ENCODE peak calls at places on chromosomes 4 and X, in six cellular contexts. H is activated CD4-positive, alpha-beta T cell treated with anti-CD3 and anti-CD28 coated beads, Interleukin-2, amount 50 U/mL, for 24 hours; I is aorta; M is fibroblast of mammary gland; A is GM19239; S is cerebellum. Y is an unnamed sample.

GRCh38 chr4:21454831-21455230 is 493.7 kb downstream of the KCNIP4 start:
- DNase-seq in H (no peak), I (no peak), M (no peak), A (no peak), S (peak; percentile 22), Y (no peak)

GRCh38 chrX:48083212-48083611 is 11.8 kb upstream of the ZNF630 start:
- DNase-seq in H (peak; percentile 24), I (no peak), M (peak; percentile 43), A (peak; percentile 10), S (peak; percentile 40), Y (peak; percentile 29)

GRCh38 chrX:16658284-16658683 is 8.3 kb downstream of the S100G start:
- DNase-seq in H (no peak), I (no peak), M (peak; percentile 51), A (no peak), S (no peak), Y (no peak)

GRCh38 chr4:21226637-21227538 is 526.6 kb downstream of the PACRGL start:
- DNase-seq in H (no peak), I (no peak), M (no peak), A (no peak), S (peak; percentile 44), Y (no peak)

GRCh38 chrX:152157042-152157441 is 18.7 kb upstream of the MAGEA10 start:
- DNase-seq in H (no peak), I (no peak), M (no peak), A (no peak), S (no peak), Y (peak; percentile 63)

GRCh38 chr4:107258359-107258758 is 222.2 kb upstream of the DKK2 start:
- DNase-seq in H (no peak), I (no peak), M (peak; percentile 74), A (no peak), S (no peak), Y (no peak)

GRCh38 chrX:45320191-45320590 is 119.5 kb upstream of the DIPK2B start:
- DNase-seq in H (no peak), I (no peak), M (no peak), A (no peak), S (no peak), Y (no peak)

GRCh38 chr4:47013373-47013772 is 18.0 kb upstream of the GABRB1 start:
- DNase-seq in H (no peak), I (no peak), M (no peak), A (no peak), S (no peak), Y (no peak)

GRCh38 chr4:126592088-126592487 is 1040.7 kb upstream of the INTU start:
- DNase-seq in H (no peak), I (no peak), M (peak; percentile 12), A (no peak), S (no peak), Y (no peak)

GRCh38 chr4:156606444-156607197 is 365.0 kb downstream of the PDGFC start:
- DNase-seq in H (no peak), I (no peak), M (peak; percentile 49), A (no peak), S (no peak), Y (no peak)

GRCh38 chr4:111744847-111745246 is 400.4 kb upstream of the FAM241A start:
- DNase-seq in H (no peak), I (no peak), M (no peak), A (no peak), S (no peak), Y (no peak)

GRCh38 chr4:134024251-134024650 is 177.3 kb downstream of the PABPC4L start:
- DNase-seq in H (no peak), I (no peak), M (peak; percentile 5), A (no peak), S (no peak), Y (no peak)

GRCh38 chr4:53587123-53587522 is 4.2 kb downstream of the LNX1 start:
- DNase-seq in H (no peak), I (no peak), M (no peak), A (no peak), S (no peak), Y (no peak)

GRCh38 chrX:30957753-30958152 is 68.7 kb upstream of the TAB3 start:
- DNase-seq in H (no peak), I (no peak), M (peak; percentile 35), A (no peak), S (no peak), Y (no peak)

GRCh38 chr4:108142870-108143269 is 25.9 kb downstream of the LEF1 start:
- DNase-seq in H (no peak), I (no peak), M (no peak), A (no peak), S (no peak), Y (no peak)

GRCh38 chr4:86838141-86838540 is 11.0 kb downstream of the SLC10A6 start:
- DNase-seq in H (no peak), I (no peak), M (no peak), A (no peak), S (no peak), Y (no peak)

GRCh38 chrX:17527135-17527701 is 152.2 kb downstream of the NHS start:
- DNase-seq in H (no peak), I (peak; percentile 78), M (no peak), A (no peak), S (no peak), Y (no peak)

GRCh38 chr4:98522603-98523395 is 135.6 kb downstream of the TSPAN5 start:
- DNase-seq in H (no peak), I (no peak), M (peak; percentile 90), A (no peak), S (no peak), Y (no peak)

GRCh38 chr4:134219043-134219442 is 17.5 kb upstream of the PABPC4L start:
- DNase-seq in H (no peak), I (no peak), M (no peak), A (no peak), S (no peak), Y (no peak)

GRCh38 chr4:162101337-162101736 is 62.5 kb downstream of the FSTL5 start:
- DNase-seq in H (no peak), I (no peak), M (no peak), A (no peak), S (no peak), Y (no peak)

GRCh38 chr4:98890698-98891097 is 38.2 kb downstream of the EIF4E start:
- DNase-seq in H (no peak), I (no peak), M (no peak), A (no peak), S (no peak), Y (no peak)

GRCh38 chrX:51641421-51642021 is 22.8 kb upstream of the CENPVL3 start:
- DNase-seq in H (no peak), I (no peak), M (peak; percentile 59), A (no peak), S (peak; percentile 35), Y (peak; percentile 17)

GRCh38 chrX:64150775-64151174 is 54.7 kb downstream of the AMER1 start:
- DNase-seq in H (no peak), I (no peak), M (no peak), A (no peak), S (no peak), Y (no peak)

GRCh38 chr4:67879486-67879885 is 4.3 kb downstream of the TMPRSS11D start:
- DNase-seq in H (no peak), I (no peak), M (no peak), A (no peak), S (no peak), Y (no peak)

Y was measured in erythroblast.